ENCODE peak calls at places on chromosomes 11 and 22, in four cellular contexts. X is left ventricle myocardium inferior, Q is BJ, T is esophagus squamous epithelium. F is an unnamed sample.
A peak's percentile ranks its signal among the peaks of the same experiment; 100 is the strongest.

GRCh38 chr11:125326126-125326525 is 161.6 kb downstream of the PKNOX2 start:
- DNase-seq in X (no peak), Q (no peak), T (no peak), F (no peak)

GRCh38 chr11:86395061-86395551 is 20.4 kb downstream of the CCDC81 start:
- DNase-seq in X (no peak), Q (no peak), T (no peak), F (no peak)

GRCh38 chr11:43316451-43316850 is 4.7 kb downstream of the API5 start:
- DNase-seq in X (no peak), Q (no peak), T (no peak), F (peak; percentile 29)

GRCh38 chr22:50488886-50489285 is 2.2 kb downstream of the MIOX start:
- DNase-seq in X (no peak), Q (no peak), T (no peak), F (no peak)

GRCh38 chr11:12689029-12689755 is 15.0 kb downstream of the TEAD1 start:
- DNase-seq in X (no peak), Q (no peak), T (no peak), F (no peak)

GRCh38 chr11:37747121-37747520 is 1149.1 kb upstream of the RAG2 start:
- DNase-seq in X (no peak), Q (no peak), T (no peak), F (no peak)

GRCh38 chr22:50293441-50294318 is 13.8 kb downstream of the PLXNB2 start:
- DNase-seq in X (peak; percentile 78), Q (no peak), T (no peak), F (no peak)

GRCh38 chr11:8009856-8010255 is 22.7 kb downstream of the EIF3F start:
- DNase-seq in X (no peak), Q (no peak), T (no peak), F (no peak)

GRCh38 chr11:33920838-33921613 is 29.1 kb upstream of the LMO2 start:
- DNase-seq in X (no peak), Q (no peak), T (no peak), F (no peak)

GRCh38 chr22:39207141-39208012 is 37.4 kb downstream of the PDGFB start:
- DNase-seq in X (no peak), Q (no peak), T (no peak), F (no peak)

GRCh38 chr11:48012051-48012391 is 31.7 kb downstream of the PTPRJ start:
- DNase-seq in X (no peak), Q (no peak), T (no peak), F (no peak)

GRCh38 chr11:5071815-5072214 is 2.4 kb downstream of the OR52E1 start:
- DNase-seq in X (no peak), Q (no peak), T (no peak), F (no peak)

GRCh38 chr22:30005213-30005857 is 74.9 kb upstream of the HORMAD2 start:
- DNase-seq in X (peak; percentile 66), Q (no peak), T (no peak), F (no peak)

GRCh38 chr22:50674127-50674493 is 1.5 kb downstream of the SHANK3 start:
- DNase-seq in X (no peak), Q (no peak), T (no peak), F (no peak)

GRCh38 chr11:24163146-24163545 is 333.7 kb upstream of the LUZP2 start:
- DNase-seq in X (no peak), Q (no peak), T (no peak), F (peak; percentile 4)

GRCh38 chr11:116778556-116778955 is 5.8 kb upstream of the BUD13 start:
- DNase-seq in X (no peak), Q (no peak), T (no peak), F (no peak)

GRCh38 chr11:70433966-70434812 is 35.9 kb downstream of the CTTN start:
- DNase-seq in X (no peak), Q (no peak), T (no peak), F (no peak)

GRCh38 chr11:128039140-128040021 is 548.0 kb downstream of the ETS1 start:
- DNase-seq in X (no peak), Q (peak; percentile 84), T (no peak), F (no peak)

GRCh38 chr11:9761441-9761945 is 97.6 kb downstream of the SWAP70 start:
- DNase-seq in X (no peak), Q (no peak), T (no peak), F (no peak)

GRCh38 chr22:29267858-29268510 is at the start of the genes EWSR1 and RHBDD3:
- DNase-seq in X (peak; percentile 95), Q (no peak), T (peak; percentile 74), F (peak; percentile 57)

GRCh38 chr11:44752727-44753126 is 26.0 kb downstream of the TSPAN18 start:
- DNase-seq in X (no peak), Q (no peak), T (no peak), F (no peak)

GRCh38 chr11:66845876-66846212 is 2.6 kb downstream of the RCE1 start:
- DNase-seq in X (no peak), Q (no peak), T (no peak), F (no peak)

GRCh38 chr11:66845143-66845875 is 2.1 kb downstream of the RCE1 start:
- DNase-seq in X (no peak), Q (no peak), T (no peak), F (no peak)

GRCh38 chr11:66843776-66844495 is 695 bp downstream of the RCE1 start:
- DNase-seq in X (no peak), Q (no peak), T (no peak), F (no peak)

GRCh38 chr11:66842896-66843775 is at the start of gene RCE1:
- DNase-seq in X (peak; percentile 91), Q (no peak), T (peak; percentile 56), F (peak; percentile 45)

GRCh38 chr11:66844496-66845142 is 1.4 kb downstream of the RCE1 start:
- DNase-seq in X (no peak), Q (no peak), T (no peak), F (no peak)
- H3K4me3 ChIP-seq in X (peak overlapping the region; percentile 90), Q (peak overlapping the region; percentile 90), T (no peak overlapping the region), F (no peak overlapping the region)

GRCh38 chr22:44351685-44352377 is 39.1 kb upstream of the SHISAL1 start:
- DNase-seq in X (no peak), Q (peak; percentile 71), T (no peak), F (peak; percentile 76)

GRCh38 chr22:44353063-44353440 is 40.3 kb upstream of the SHISAL1 start:
- DNase-seq in X (no peak), Q (no peak), T (no peak), F (no peak)

GRCh38 chr22:44352378-44353062 is 39.8 kb upstream of the SHISAL1 start:
- DNase-seq in X (no peak), Q (no peak), T (no peak), F (no peak)

GRCh38 chr22:44348963-44349950 is 36.5 kb upstream of the SHISAL1 start:
- DNase-seq in X (no peak), Q (no peak), T (no peak), F (no peak)

DNA sequence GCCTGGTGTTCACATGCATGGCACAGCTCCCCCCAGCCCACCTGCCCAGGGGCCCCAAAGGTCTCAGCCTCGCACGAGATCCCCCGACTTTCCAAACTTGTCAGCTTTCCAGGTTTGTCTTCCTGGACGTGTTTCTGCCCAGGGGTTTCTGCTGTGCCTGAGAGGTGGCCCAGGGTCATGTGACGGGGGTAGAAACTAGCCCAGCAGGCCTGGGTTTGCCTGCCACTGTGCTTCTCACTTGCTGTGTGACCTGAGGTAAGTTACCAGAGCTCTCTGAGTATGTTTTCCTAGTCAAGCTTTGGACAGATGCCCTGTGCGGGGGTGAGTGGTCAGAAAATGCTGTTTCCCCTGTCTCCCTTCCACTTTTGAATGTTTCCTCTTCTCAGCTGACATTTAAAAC is 38.3 kb upstream of the SHISAL1 start:
- DNase-seq in X (no peak), Q (no peak), T (no peak), F (no peak)
- TF ChIP-seq CTCF in X (no peak), Q (no peak), T (no peak), F (no peak)

GRCh38 chr11:650482-650881 is 13.4 kb downstream of the DRD4 start:
- DNase-seq in X (no peak), Q (no peak), T (no peak), F (no peak)
- H3K36me3 ChIP-seq in X (peaks cover 49% of the 10 kb centered on the region), Q (peaks cover 7% of the 10 kb centered on the region), T (peaks cover 95% of the 10 kb centered on the region), F (peaks cover 3% of the 10 kb centered on the region)

GRCh38 chr22:42437488-42438292 is 5.5 kb upstream of the NFAM1 start:
- DNase-seq in X (peak; percentile 68), Q (no peak), T (no peak), F (no peak)
- H3K4me3 ChIP-seq in X (peak overlapping the region; percentile 61), Q (peak overlapping the region; percentile 36), T (peak overlapping the region; percentile 25), F (peak overlapping the region; percentile 50)

DNA sequence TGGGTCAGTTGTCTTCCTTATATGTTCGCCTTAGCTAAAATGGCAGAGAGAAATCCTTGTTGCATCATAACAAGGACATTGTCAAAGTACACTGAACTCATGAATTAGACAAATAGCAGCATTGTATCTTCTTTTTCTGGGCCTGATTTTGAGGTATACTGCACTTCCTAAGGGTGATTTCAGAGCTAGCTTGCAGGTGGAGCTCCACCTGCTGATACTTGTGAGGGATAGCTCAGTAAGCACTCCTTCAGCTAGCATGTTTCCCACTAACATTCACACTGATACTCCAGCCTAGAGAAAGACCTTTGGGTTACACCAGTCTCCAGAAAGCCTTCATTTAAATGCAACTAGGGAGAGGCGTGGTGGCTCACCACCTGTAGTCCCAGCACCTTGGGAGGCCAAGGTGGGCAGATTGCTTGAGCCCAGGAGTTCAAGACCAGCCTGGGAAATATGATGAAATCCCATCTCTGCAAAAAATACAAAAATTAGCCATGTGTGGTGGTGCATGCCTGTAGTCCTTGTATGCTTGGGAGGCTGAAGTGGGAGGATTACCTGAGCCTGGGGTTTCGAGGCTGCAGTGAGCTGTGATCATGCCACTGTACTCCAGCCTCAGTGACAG is 29.8 kb downstream of the JAM3 start:
- DNase-seq in X (no peak), Q (no peak), T (no peak), F (no peak)
- TF ChIP-seq CTCF in X (peak; percentile 44), Q (no peak), T (no peak), F (peak; percentile 36)

DNA sequence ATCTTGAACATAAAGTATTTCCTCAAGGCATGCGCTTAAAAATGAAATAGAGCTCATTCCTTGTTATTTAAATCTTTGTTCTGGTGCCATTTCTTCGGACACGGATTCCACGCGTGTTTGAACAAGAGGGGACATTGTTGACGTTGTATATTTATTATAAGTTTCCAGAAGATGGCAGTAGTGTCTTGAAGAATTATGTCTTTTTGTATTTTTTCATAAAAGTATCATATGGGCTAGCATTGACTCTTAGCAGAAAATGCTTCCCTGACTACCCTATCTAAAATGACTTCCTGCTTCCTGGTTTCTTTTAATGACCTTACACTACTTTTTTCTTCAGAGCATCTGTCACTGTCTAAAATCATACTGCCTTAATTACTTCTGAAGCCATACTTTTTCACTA is 20.4 kb downstream of the BIRC2 start:
- DNase-seq in X (no peak), Q (no peak), T (no peak), F (no peak)
- H3K36me3 ChIP-seq in X (peaks cover 64% of the 10 kb centered on the region), Q (peaks cover 5% of the 10 kb centered on the region), T (peaks cover 67% of the 10 kb centered on the region), F (peaks cover 2% of the 10 kb centered on the region)

F was measured in kidney epithelial cell.